ENCODE peak calls at places on chromosome 10, in four cellular contexts. Y is neural crest cell, E is foreskin fibroblast, B is right lobe of liver. X is an unnamed sample.

GRCh38 chr10:8356283-8356682 is 301.8 kb downstream of the GATA3 start:
- DNase-seq in Y (no peak), E (no peak), B (no peak), X (no peak)

GRCh38 chr10:73076361-73077183 is 20.1 kb downstream of the P4HA1 start:
- DNase-seq in Y (no peak), E (peak), B (peak), X (no peak)

GRCh38 chr10:114905450-114905849 is 32.5 kb upstream of the TRUB1 start:
- DNase-seq in Y (no peak), E (no peak), B (no peak), X (no peak)

GRCh38 chr10:123527122-123527521 is 139.0 kb upstream of the GPR26 start:
- DNase-seq in Y (no peak), E (no peak), B (no peak), X (no peak)

GRCh38 chr10:133455196-133455595 is 1.5 kb downstream of the SCART1 start:
- DNase-seq in Y (no peak), E (no peak), B (no peak), X (no peak)

GRCh38 chr10:109987413-109987812 is 20.4 kb upstream of the ADD3 start:
- DNase-seq in Y (no peak), E (peak), B (no peak), X (no peak)

GRCh38 chr10:122853665-122854313 is 8.1 kb upstream of the CUZD1 start:
- DNase-seq in Y (no peak), E (no peak), B (no peak), X (no peak)

GRCh38 chr10:43074827-43075611 is 1.9 kb upstream of the RET start:
- DNase-seq in Y (no peak), E (no peak), B (no peak), X (no peak)

GRCh38 chr10:52654201-52654600 is 118.4 kb downstream of the MBL2 start:
- DNase-seq in Y (no peak), E (no peak), B (no peak), X (no peak)

GRCh38 chr10:16592327-16592854 is 70.7 kb upstream of the C1QL3 start:
- DNase-seq in Y (no peak), E (no peak), B (no peak), X (no peak)

GRCh38 chr10:101663097-101663496 is 31.9 kb downstream of the FBXW4 start:
- DNase-seq in Y (no peak), E (no peak), B (no peak), X (no peak)

GRCh38 chr10:19929466-19930140 is 113.4 kb downstream of the PLXDC2 start:
- DNase-seq in Y (no peak), E (peak), B (no peak), X (no peak)

GRCh38 chr10:82176571-82176970 is 301.6 kb downstream of the NRG3 start:
- DNase-seq in Y (no peak), E (no peak), B (no peak), X (no peak)

GRCh38 chr10:69458426-69459100 is 7.3 kb downstream of the TSPAN15 start:
- DNase-seq in Y (no peak), E (no peak), B (no peak), X (no peak)

GRCh38 chr10:23158370-23158769 is 33.7 kb upstream of the PTF1A start:
- DNase-seq in Y (peak), E (peak), B (no peak), X (no peak)

GRCh38 chr10:94076325-94076841 is 82.7 kb downstream of the PLCE1 start:
- DNase-seq in Y (no peak), E (peak), B (peak), X (no peak)

GRCh38 chr10:95229724-95230627 is 35.9 kb downstream of the ACSM6 start:
- DNase-seq in Y (no peak), E (peak), B (no peak), X (no peak)
- TF ChIP-seq CTCF in Y (no peak), E (no peak), B (no peak), X (no peak)

DNA sequence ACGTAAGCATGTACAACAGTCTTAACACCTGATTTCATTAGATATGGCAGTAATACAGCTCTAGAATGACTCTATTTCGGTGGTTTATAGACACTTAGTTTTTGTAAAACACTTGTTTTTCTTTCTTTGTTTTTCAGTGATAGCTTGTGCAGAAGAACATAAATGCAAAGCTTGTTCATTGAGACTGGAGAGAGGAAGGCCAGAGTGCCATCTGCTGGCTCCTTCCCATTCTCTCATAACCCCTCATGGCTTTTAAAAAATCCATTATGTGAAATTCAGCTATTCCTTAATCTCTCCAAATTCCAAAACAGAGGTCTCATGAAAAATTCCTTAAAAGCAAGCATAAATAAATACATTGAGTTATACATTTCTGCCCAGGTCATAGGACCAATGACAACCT is 76.3 kb downstream of the CACNB2 start:
- DNase-seq in Y (no peak), E (peak), B (no peak), X (no peak)
- TF ChIP-seq CTCF in Y (peak), E (peak), B (peak), X (no peak)

DNA sequence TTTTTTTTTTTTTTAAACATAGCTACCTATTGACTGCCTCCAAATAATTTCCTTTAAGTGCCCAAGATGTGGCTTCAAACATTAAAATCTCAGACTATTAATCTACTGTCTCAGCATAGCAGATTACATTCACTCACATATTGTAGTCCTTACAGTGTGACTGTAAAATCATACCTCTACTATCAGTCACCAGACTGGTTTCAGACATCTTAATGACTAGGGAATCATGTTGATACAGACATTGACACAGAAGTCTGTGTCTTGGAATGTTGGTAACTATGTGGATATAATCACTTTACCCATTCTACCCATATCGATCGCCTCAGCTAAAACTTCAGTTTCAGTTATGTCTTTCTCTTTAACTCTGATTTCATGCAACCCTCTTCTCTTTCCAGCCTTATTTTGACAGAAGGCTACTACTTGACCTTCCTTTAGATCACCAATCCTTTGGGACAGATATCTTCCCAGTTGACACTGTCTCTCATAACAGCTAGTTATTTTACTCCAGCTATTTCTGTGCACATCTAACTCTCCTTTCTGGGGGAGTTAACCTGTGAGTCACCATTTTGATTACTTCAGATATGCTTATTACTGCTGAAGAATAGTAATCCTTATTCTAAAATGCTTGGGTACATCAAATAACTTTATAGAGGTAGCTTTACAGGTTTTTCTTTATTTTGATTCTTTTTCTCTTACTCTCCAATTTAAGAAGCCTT is 7.0 kb downstream of the TNKS2 start:
- DNase-seq in Y (no peak), E (no peak), B (no peak), X (no peak)
- TF ChIP-seq CTCF in Y (no peak), E (no peak), B (no peak), X (no peak)

GRCh38 chr10:118615888-118616287 is 20.4 kb upstream of the PRLHR start:
- DNase-seq in Y (no peak), E (peak), B (no peak), X (no peak)
- TF ChIP-seq CTCF in Y (peak), E (no peak), B (no peak), X (no peak)

DNA sequence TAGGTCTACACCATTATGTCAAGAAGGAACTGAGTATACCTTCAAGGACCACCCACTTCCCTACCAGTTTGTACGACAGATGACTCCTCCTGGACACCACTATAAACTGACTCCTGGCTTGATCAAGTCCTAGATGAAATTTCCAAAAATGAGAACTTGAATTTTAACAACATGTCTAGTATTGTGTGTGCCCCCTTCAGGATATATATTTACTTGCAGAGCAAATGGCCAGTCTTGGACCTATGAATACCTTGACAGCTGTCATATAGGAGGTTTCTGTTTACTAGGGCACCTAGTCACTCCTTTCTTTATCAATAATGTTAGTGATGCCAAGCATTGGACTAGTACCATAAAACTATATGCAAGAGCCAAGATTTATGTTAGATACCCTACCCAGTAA is 94.1 kb upstream of the TMEM26 start:
- DNase-seq in Y (no peak), E (no peak), B (no peak), X (no peak)
- TF ChIP-seq CTCF in Y (no peak), E (no peak), B (no peak), X (no peak)

DNA sequence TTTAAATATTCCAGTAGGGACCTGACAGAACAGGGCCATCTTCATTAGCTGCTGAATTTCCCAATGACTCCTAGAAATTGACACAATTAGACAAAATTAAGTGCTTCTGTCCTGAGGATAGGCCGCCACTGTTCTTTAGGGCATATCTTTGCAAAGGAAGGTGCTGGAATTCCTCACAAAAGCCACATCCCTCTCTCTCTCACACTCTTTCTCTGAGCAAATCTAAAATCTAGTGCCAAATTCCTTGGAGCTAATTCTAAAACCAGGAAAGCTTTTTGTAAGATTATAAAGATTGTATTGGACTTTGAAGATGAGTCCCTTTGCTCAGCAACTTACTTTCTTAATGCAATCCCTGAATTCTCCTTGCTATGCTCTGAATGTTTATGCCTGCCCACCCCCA is 288.9 kb downstream of the KCNMA1 start:
- DNase-seq in Y (no peak), E (no peak), B (no peak), X (no peak)
- TF ChIP-seq CTCF in Y (no peak), E (no peak), B (no peak), X (no peak)

X was measured in CD14-positive monocyte.